ENCODE peak calls at places on chromosome 22, in seven cellular contexts. One of them, this sample, is unnamed.

GRCh38 chr22:30196867-30197336 is 49.7 kb downstream of the LIF start:
- DNase-seq in kidney: no peak
- DNase-seq in CD8-positive, alpha-beta memory T cell: no peak
- DNase-seq in GM23248: no peak
- DNase-seq in fibroblast of lung: no peak
- DNase-seq in tibial nerve: no peak
- DNase-seq in cardiac fibroblast: no peak
- DNase-seq in this sample: no peak

GRCh38 chr22:48394787-48395620 is 1432.7 kb downstream of the BRD1 start:
- DNase-seq in kidney: no peak
- DNase-seq in CD8-positive, alpha-beta memory T cell: no peak
- DNase-seq in GM23248: no peak
- DNase-seq in fibroblast of lung: no peak
- DNase-seq in tibial nerve: no peak
- DNase-seq in cardiac fibroblast: no peak
- DNase-seq in this sample: no peak

GRCh38 chr22:26702906-26703830 is 45.8 kb downstream of the MIAT start:
- DNase-seq in kidney: no peak
- DNase-seq in CD8-positive, alpha-beta memory T cell: no peak
- DNase-seq in GM23248: peak; percentile 49
- DNase-seq in fibroblast of lung: peak; percentile 87
- DNase-seq in tibial nerve: no peak
- DNase-seq in cardiac fibroblast: peak; percentile 63
- DNase-seq in this sample: no peak

GRCh38 chr22:21942407-21942895 is 10.2 kb downstream of the PPM1F start:
- DNase-seq in kidney: peak; percentile 94
- DNase-seq in CD8-positive, alpha-beta memory T cell: no peak
- DNase-seq in GM23248: peak; percentile 94
- DNase-seq in fibroblast of lung: peak; percentile 91
- DNase-seq in tibial nerve: peak; percentile 52
- DNase-seq in cardiac fibroblast: peak; percentile 93
- DNase-seq in this sample: peak; percentile 54

GRCh38 chr22:45645526-45646414 is 25.9 kb upstream of the ATXN10 start:
- DNase-seq in kidney: peak; percentile 89
- DNase-seq in CD8-positive, alpha-beta memory T cell: peak; percentile 68
- DNase-seq in GM23248: peak; percentile 78
- DNase-seq in fibroblast of lung: no peak
- DNase-seq in tibial nerve: peak; percentile 62
- DNase-seq in cardiac fibroblast: peak; percentile 61
- DNase-seq in this sample: no peak

GRCh38 chr22:27687984-27688545 is 113.5 kb downstream of the MN1 start:
- DNase-seq in kidney: peak; percentile 1
- DNase-seq in CD8-positive, alpha-beta memory T cell: no peak
- DNase-seq in GM23248: peak; percentile 40
- DNase-seq in fibroblast of lung: peak; percentile 23
- DNase-seq in tibial nerve: no peak
- DNase-seq in cardiac fibroblast: peak; percentile 49
- DNase-seq in this sample: peak; percentile 45

GRCh38 chr22:23229646-23230045 is 49.3 kb downstream of the BCR start:
- DNase-seq in kidney: no peak
- DNase-seq in CD8-positive, alpha-beta memory T cell: no peak
- DNase-seq in GM23248: no peak
- DNase-seq in fibroblast of lung: no peak
- DNase-seq in tibial nerve: no peak
- DNase-seq in cardiac fibroblast: no peak
- DNase-seq in this sample: no peak

GRCh38 chr22:27705391-27706080 is 96.0 kb downstream of the MN1 start:
- DNase-seq in kidney: no peak
- DNase-seq in CD8-positive, alpha-beta memory T cell: no peak
- DNase-seq in GM23248: no peak
- DNase-seq in fibroblast of lung: no peak
- DNase-seq in tibial nerve: no peak
- DNase-seq in cardiac fibroblast: peak; percentile 12
- DNase-seq in this sample: no peak

GRCh38 chr22:42217752-42218280 is 52.6 kb downstream of the TCF20 start:
- DNase-seq in kidney: no peak
- DNase-seq in CD8-positive, alpha-beta memory T cell: no peak
- DNase-seq in GM23248: peak; percentile 5
- DNase-seq in fibroblast of lung: peak; percentile 9
- DNase-seq in tibial nerve: no peak
- DNase-seq in cardiac fibroblast: no peak
- DNase-seq in this sample: no peak

GRCh38 chr22:27581688-27582087 is 219.9 kb downstream of the MN1 start:
- DNase-seq in kidney: peak; percentile 85
- DNase-seq in CD8-positive, alpha-beta memory T cell: no peak
- DNase-seq in GM23248: peak; percentile 69
- DNase-seq in fibroblast of lung: no peak
- DNase-seq in tibial nerve: peak; percentile 91
- DNase-seq in cardiac fibroblast: peak; percentile 43
- DNase-seq in this sample: no peak

GRCh38 chr22:41360126-41360525 is 21.6 kb upstream of the TEF start:
- DNase-seq in kidney: peak; percentile 75
- DNase-seq in CD8-positive, alpha-beta memory T cell: no peak
- DNase-seq in GM23248: no peak
- DNase-seq in fibroblast of lung: no peak
- DNase-seq in tibial nerve: no peak
- DNase-seq in cardiac fibroblast: no peak
- DNase-seq in this sample: no peak

GRCh38 chr22:43475549-43476076 is 63.8 kb downstream of the MPPED1 start:
- DNase-seq in kidney: no peak
- DNase-seq in CD8-positive, alpha-beta memory T cell: no peak
- DNase-seq in GM23248: no peak
- DNase-seq in fibroblast of lung: no peak
- DNase-seq in tibial nerve: no peak
- DNase-seq in cardiac fibroblast: no peak
- DNase-seq in this sample: no peak

GRCh38 chr22:23786261-23786710 is 480 bp upstream of the SMARCB1 start:
- DNase-seq in kidney: no peak
- DNase-seq in CD8-positive, alpha-beta memory T cell: no peak
- DNase-seq in GM23248: no peak
- DNase-seq in fibroblast of lung: no peak
- DNase-seq in tibial nerve: no peak
- DNase-seq in cardiac fibroblast: no peak
- DNase-seq in this sample: no peak

GRCh38 chr22:24112188-24112587 is 69.1 kb upstream of the SUSD2 start:
- DNase-seq in kidney: no peak
- DNase-seq in CD8-positive, alpha-beta memory T cell: no peak
- DNase-seq in GM23248: peak; percentile 46
- DNase-seq in fibroblast of lung: peak; percentile 23
- DNase-seq in tibial nerve: no peak
- DNase-seq in cardiac fibroblast: peak; percentile 57
- DNase-seq in this sample: peak; percentile 29

GRCh38 chr22:32204856-32205722 is at the start of gene RFPL2:
- DNase-seq in kidney: no peak
- DNase-seq in CD8-positive, alpha-beta memory T cell: peak; percentile 80
- DNase-seq in GM23248: peak; percentile 5
- DNase-seq in fibroblast of lung: peak; percentile 27
- DNase-seq in tibial nerve: no peak
- DNase-seq in cardiac fibroblast: peak; percentile 29
- DNase-seq in this sample: no peak

GRCh38 chr22:46635756-46636155 is 15.6 kb downstream of the GRAMD4 start:
- DNase-seq in kidney: no peak
- DNase-seq in CD8-positive, alpha-beta memory T cell: no peak
- DNase-seq in GM23248: no peak
- DNase-seq in fibroblast of lung: no peak
- DNase-seq in tibial nerve: no peak
- DNase-seq in cardiac fibroblast: no peak
- DNase-seq in this sample: no peak

GRCh38 chr22:23241562-23242472 is 61.5 kb downstream of the BCR start:
- DNase-seq in kidney: no peak
- DNase-seq in CD8-positive, alpha-beta memory T cell: no peak
- DNase-seq in GM23248: no peak
- DNase-seq in fibroblast of lung: no peak
- DNase-seq in tibial nerve: no peak
- DNase-seq in cardiac fibroblast: no peak
- DNase-seq in this sample: no peak

GRCh38 chr22:39618996-39619530 is 48.5 kb downstream of the CACNA1I start:
- DNase-seq in kidney: peak; percentile 41
- DNase-seq in CD8-positive, alpha-beta memory T cell: no peak
- DNase-seq in GM23248: no peak
- DNase-seq in fibroblast of lung: no peak
- DNase-seq in tibial nerve: no peak
- DNase-seq in cardiac fibroblast: no peak
- DNase-seq in this sample: no peak

GRCh38 chr22:50656122-50657070 is 16.2 kb upstream of the SHANK3 start:
- DNase-seq in kidney: peak; percentile 82
- DNase-seq in CD8-positive, alpha-beta memory T cell: no peak
- DNase-seq in GM23248: peak; percentile 72
- DNase-seq in fibroblast of lung: peak; percentile 58
- DNase-seq in tibial nerve: no peak
- DNase-seq in cardiac fibroblast: peak; percentile 62
- DNase-seq in this sample: peak; percentile 38

GRCh38 chr22:50545522-50546325 is at the start of gene KLHDC7B:
- DNase-seq in kidney: no peak
- DNase-seq in CD8-positive, alpha-beta memory T cell: no peak
- DNase-seq in GM23248: no peak
- DNase-seq in fibroblast of lung: no peak
- DNase-seq in tibial nerve: no peak
- DNase-seq in cardiac fibroblast: no peak
- DNase-seq in this sample: no peak

GRCh38 chr22:31977141-31977781 is 32.9 kb downstream of the YWHAH start:
- DNase-seq in kidney: peak; percentile 80
- DNase-seq in CD8-positive, alpha-beta memory T cell: peak; percentile 51
- DNase-seq in GM23248: peak; percentile 70
- DNase-seq in fibroblast of lung: peak; percentile 48
- DNase-seq in tibial nerve: peak; percentile 86
- DNase-seq in cardiac fibroblast: peak; percentile 78
- DNase-seq in this sample: no peak

GRCh38 chr22:50423956-50424355 is 50.9 kb downstream of the SBF1 start:
- DNase-seq in kidney: peak; percentile 67
- DNase-seq in CD8-positive, alpha-beta memory T cell: no peak
- DNase-seq in GM23248: no peak
- DNase-seq in fibroblast of lung: no peak
- DNase-seq in tibial nerve: no peak
- DNase-seq in cardiac fibroblast: no peak
- DNase-seq in this sample: no peak

GRCh38 chr22:44181912-44182590 is 1.3 kb downstream of the PARVG start:
- DNase-seq in kidney: peak; percentile 62
- DNase-seq in CD8-positive, alpha-beta memory T cell: no peak
- DNase-seq in GM23248: no peak
- DNase-seq in fibroblast of lung: no peak
- DNase-seq in tibial nerve: no peak
- DNase-seq in cardiac fibroblast: no peak
- DNase-seq in this sample: no peak

DNA sequence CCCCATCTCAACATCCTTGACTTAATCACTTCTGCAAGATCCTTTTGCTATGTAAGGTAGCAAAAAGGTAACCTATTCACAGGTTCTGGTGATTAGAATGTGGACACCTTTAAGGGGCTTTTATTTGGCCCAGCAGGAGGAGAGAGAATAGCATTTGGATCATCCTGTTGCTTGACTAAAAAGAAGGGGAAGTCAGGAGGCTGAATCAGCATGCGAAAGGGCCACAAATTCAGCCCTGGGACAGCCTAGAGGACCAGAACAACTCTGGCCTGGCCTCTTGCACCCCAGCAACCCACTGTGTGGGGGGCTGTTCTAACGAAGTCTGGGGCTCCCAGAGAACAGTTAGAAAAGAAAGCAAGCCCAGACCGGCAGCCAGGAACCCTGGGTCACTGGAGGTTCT is 3.2 kb upstream of the HMOX1 start:
- DNase-seq in kidney: no peak
- DNase-seq in CD8-positive, alpha-beta memory T cell: no peak
- DNase-seq in GM23248: no peak
- DNase-seq in fibroblast of lung: no peak
- DNase-seq in tibial nerve: no peak
- DNase-seq in cardiac fibroblast: no peak
- DNase-seq in this sample: no peak
- H3K4me3 ChIP-seq in kidney: no peak overlapping the region
- H3K4me3 ChIP-seq in CD8-positive, alpha-beta memory T cell: no peak overlapping the region
- H3K4me3 ChIP-seq in GM23248: no peak overlapping the region
- H3K4me3 ChIP-seq in fibroblast of lung: no peak overlapping the region
- H3K4me3 ChIP-seq in tibial nerve: no peak overlapping the region
- H3K4me3 ChIP-seq in cardiac fibroblast: no peak overlapping the region
- H3K4me3 ChIP-seq in this sample: no peak overlapping the region

DNA sequence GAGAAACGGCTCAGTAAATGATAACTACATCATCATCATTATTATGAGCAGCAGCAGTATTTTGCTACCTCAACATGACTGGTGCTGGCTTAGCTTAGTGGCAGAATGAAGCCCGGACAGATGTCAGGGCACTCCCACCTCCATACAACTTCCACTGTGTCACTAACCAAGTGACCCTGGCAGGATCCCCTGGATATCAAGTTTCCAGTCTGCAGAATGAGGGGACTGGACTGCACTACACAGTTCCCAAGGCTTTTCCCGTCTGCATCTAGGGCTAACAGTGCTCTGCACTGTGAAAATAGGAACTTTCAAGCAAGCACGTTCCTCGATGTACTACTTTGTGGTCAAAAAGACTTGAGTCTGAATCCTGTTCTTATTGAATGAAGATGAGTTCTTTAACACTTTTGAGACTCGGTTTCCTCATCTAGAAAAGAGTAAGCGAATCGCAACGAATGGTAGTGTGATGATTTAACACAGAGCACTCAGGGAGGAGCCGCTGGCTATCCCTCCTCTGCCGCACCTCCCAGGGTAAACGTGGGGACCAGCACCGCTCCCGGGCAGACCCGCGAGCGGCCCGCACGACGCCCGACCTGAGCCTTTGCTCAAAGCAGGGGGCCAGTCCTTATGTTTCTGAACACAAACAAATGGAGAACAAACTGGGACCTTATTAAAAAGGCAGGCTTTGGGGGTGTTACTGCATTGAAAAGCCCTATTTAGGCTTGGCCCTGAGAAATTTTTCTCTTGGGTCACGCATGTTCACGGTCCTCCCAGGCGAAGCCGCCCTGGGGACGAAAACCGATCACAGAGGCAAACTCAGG is 910 bp downstream of the CLTCL1 start:
- DNase-seq in kidney: peak; percentile 75
- DNase-seq in CD8-positive, alpha-beta memory T cell: no peak
- DNase-seq in GM23248: peak; percentile 51
- DNase-seq in fibroblast of lung: no peak
- DNase-seq in tibial nerve: no peak
- DNase-seq in cardiac fibroblast: peak; percentile 24
- DNase-seq in this sample: no peak
- H3K4me3 ChIP-seq in kidney: peak overlapping the region; percentile 72
- H3K4me3 ChIP-seq in CD8-positive, alpha-beta memory T cell: peak overlapping the region; percentile 52
- H3K4me3 ChIP-seq in GM23248: peak overlapping the region; percentile 79
- H3K4me3 ChIP-seq in fibroblast of lung: peak overlapping the region; percentile 72
- H3K4me3 ChIP-seq in tibial nerve: peak overlapping the region; percentile 95
- H3K4me3 ChIP-seq in cardiac fibroblast: peak overlapping the region; percentile 77
- H3K4me3 ChIP-seq in this sample: peak overlapping the region; percentile 52

GRCh38 chr22:37601540-37602442 is 6.8 kb upstream of the GGA1 start:
- DNase-seq in kidney: no peak
- DNase-seq in CD8-positive, alpha-beta memory T cell: no peak
- DNase-seq in GM23248: peak; percentile 66
- DNase-seq in fibroblast of lung: peak; percentile 67
- DNase-seq in tibial nerve: no peak
- DNase-seq in cardiac fibroblast: peak; percentile 35
- DNase-seq in this sample: peak; percentile 80
- H3K4me3 ChIP-seq in kidney: no peak overlapping the region
- H3K4me3 ChIP-seq in CD8-positive, alpha-beta memory T cell: no peak overlapping the region
- H3K4me3 ChIP-seq in GM23248: peak overlapping the region; percentile 35
- H3K4me3 ChIP-seq in fibroblast of lung: no peak overlapping the region
- H3K4me3 ChIP-seq in tibial nerve: no peak overlapping the region
- H3K4me3 ChIP-seq in cardiac fibroblast: no peak overlapping the region
- H3K4me3 ChIP-seq in this sample: peak overlapping the region; percentile 1

DNA sequence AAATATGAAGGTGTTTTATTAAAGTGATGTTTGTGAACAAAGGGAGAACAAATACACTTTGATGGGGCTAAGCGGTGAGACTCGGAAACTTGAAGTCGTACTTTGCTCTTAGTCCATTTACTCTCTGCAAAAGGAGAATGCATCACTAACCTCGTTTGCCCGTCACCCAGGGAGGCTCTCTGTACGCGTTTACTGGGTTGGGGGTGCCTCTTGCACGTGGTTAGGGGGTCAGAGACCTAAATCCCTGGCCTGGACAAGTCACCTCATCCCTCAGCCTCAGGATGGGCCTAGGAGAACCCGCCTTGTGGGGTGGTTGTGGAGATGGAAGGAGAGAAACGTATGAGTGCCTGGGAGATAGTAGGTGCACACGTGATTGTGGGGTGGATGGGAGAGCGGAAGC is 803 bp upstream of the IFT27 start:
- DNase-seq in kidney: no peak
- DNase-seq in CD8-positive, alpha-beta memory T cell: no peak
- DNase-seq in GM23248: no peak
- DNase-seq in fibroblast of lung: no peak
- DNase-seq in tibial nerve: no peak
- DNase-seq in cardiac fibroblast: no peak
- DNase-seq in this sample: no peak
- H3K4me3 ChIP-seq in kidney: peak overlapping the region; percentile 83
- H3K4me3 ChIP-seq in CD8-positive, alpha-beta memory T cell: peak overlapping the region; percentile 33
- H3K4me3 ChIP-seq in GM23248: peak overlapping the region; percentile 69
- H3K4me3 ChIP-seq in fibroblast of lung: no peak overlapping the region
- H3K4me3 ChIP-seq in tibial nerve: peak overlapping the region; percentile 91
- H3K4me3 ChIP-seq in cardiac fibroblast: peak overlapping the region; percentile 19
- H3K4me3 ChIP-seq in this sample: peak overlapping the region; percentile 39

This sample was measured in epithelial cell of proximal tubule.